ENCODE peak calls at places on chromosomes 12 and 14, in six cellular contexts. P is frontal cortex; O is NK-92 treated with Interleukin-12 subunit alpha and Interleukin-12 subunit beta, amount 100 ng/mL, for 24 hours; T is activated T-cell treated with anti-CD3 and anti-CD28 coated beads for 1 hour; M is activated naive CD4-positive, alpha-beta T cell; Q is NCI-H1417. R is an unnamed sample.

GRCh38 chr12:132341318-132342050 is 12.1 kb upstream of the GALNT9 start:
- DNase-seq in Q (no peak), T (no peak), O (no peak), P (no peak), M (no peak), R (no peak)

GRCh38 chr14:61866932-61867920 is 105.0 kb downstream of the SNAPC1 start:
- DNase-seq in M (no peak), Q (no peak), P (no peak), T (no peak), O (no peak), R (no peak)

GRCh38 chr12:6201775-6202292 is 1.6 kb downstream of the CD9 start:
- DNase-seq in Q (no peak), P (no peak), T (no peak), O (no peak), M (no peak), R (no peak)

GRCh38 chr12:70849265-70849960 is 71.1 kb downstream of the PTPRR start:
- DNase-seq in O (no peak), Q (no peak), M (no peak), P (peak), T (no peak), R (peak)

GRCh38 chr14:105999361-106000028 is 473.1 kb downstream of the TMEM121 start:
- DNase-seq in O (peak), T (no peak), Q (peak), P (no peak), M (peak), R (peak)

GRCh38 chr12:92457458-92458195 is 245.2 kb upstream of the PLEKHG7 start:
- DNase-seq in T (no peak), O (no peak), P (no peak), M (no peak), Q (no peak), R (no peak)

GRCh38 chr14:88682495-88683114 is 110.1 kb downstream of the EML5 start:
- DNase-seq in M (no peak), T (no peak), O (peak), P (no peak), Q (no peak), R (peak)

GRCh38 chr12:124698211-124698997 is 131.0 kb upstream of the NCOR2 start:
- DNase-seq in Q (peak), P (no peak), T (no peak), O (no peak), M (no peak), R (no peak)

GRCh38 chr12:11347810-11348209 is 37.6 kb upstream of the PRB4 start:
- DNase-seq in O (no peak), Q (no peak), T (no peak), P (no peak), M (no peak), R (peak)

R was measured in H7.